ENCODE peak calls at places on chromosome 12, in ten cellular contexts. C, H, N, K, G, I, O, F, D and B are unnamed samples.

GRCh38 chr12:89418228-89418910 is 66.1 kb upstream of the DUSP6 start:
- DNase-seq in I (no peak), D (peak; percentile 16), C (no peak), G (no peak), H (no peak), N (peak; percentile 18), F (peak; percentile 27), O (peak; percentile 11), K (no peak), B (no peak)

GRCh38 chr12:28539691-28540323 is 349.6 kb downstream of the CCDC91 start:
- DNase-seq in F (no peak), K (no peak), I (no peak), O (no peak), N (no peak), D (no peak), G (no peak), H (no peak), C (no peak), B (no peak)

GRCh38 chr12:4271433-4272013 is 2.0 kb upstream of the CCND2 start:
- DNase-seq in G (no peak), K (no peak), I (no peak), D (no peak), C (no peak), N (no peak), H (no peak), F (peak; percentile 71), O (no peak), B (no peak)

GRCh38 chr12:12094481-12094880 is 23.7 kb downstream of the BCL2L14 start:
- DNase-seq in D (no peak), G (no peak), H (no peak), C (no peak), I (no peak), F (no peak), O (no peak), N (no peak), K (no peak), B (no peak)

GRCh38 chr12:116881325-116881866 is at the start of gene HRK:
- DNase-seq in C (no peak), K (no peak), H (no peak), N (peak; percentile 10), F (no peak), I (no peak), G (no peak), D (no peak), O (no peak), B (no peak)

GRCh38 chr12:64496839-64497400 is 45.0 kb downstream of the TBK1 start:
- DNase-seq in O (no peak), D (no peak), F (no peak), I (no peak), G (no peak), C (no peak), N (no peak), K (no peak), H (no peak), B (no peak)

GRCh38 chr12:88903333-88903732 is 323.1 kb upstream of the KITLG start:
- DNase-seq in N (no peak), C (no peak), H (no peak), O (no peak), F (no peak), G (no peak), D (no peak), I (no peak), K (no peak), B (no peak)

GRCh38 chr12:54138219-54138618 is 50.6 kb downstream of the SMUG1 start:
- DNase-seq in K (no peak), H (no peak), D (no peak), N (no peak), G (no peak), C (no peak), I (no peak), O (no peak), F (no peak), B (no peak)

GRCh38 chr12:77923882-77924281 is 93.2 kb downstream of the NAV3 start:
- DNase-seq in D (no peak), F (no peak), N (no peak), H (no peak), G (no peak), K (no peak), C (no peak), I (no peak), O (no peak), B (no peak)

GRCh38 chr12:63937381-63938168 is 93.1 kb downstream of the SRGAP1 start:
- DNase-seq in K (no peak), F (no peak), G (no peak), D (no peak), N (no peak), H (no peak), O (no peak), I (no peak), C (no peak), B (no peak)

GRCh38 chr12:104662203-104662602 is 205.5 kb downstream of the CHST11 start:
- DNase-seq in I (no peak), D (no peak), G (no peak), N (no peak), O (no peak), H (no peak), F (no peak), K (no peak), C (no peak), B (no peak)

DNA sequence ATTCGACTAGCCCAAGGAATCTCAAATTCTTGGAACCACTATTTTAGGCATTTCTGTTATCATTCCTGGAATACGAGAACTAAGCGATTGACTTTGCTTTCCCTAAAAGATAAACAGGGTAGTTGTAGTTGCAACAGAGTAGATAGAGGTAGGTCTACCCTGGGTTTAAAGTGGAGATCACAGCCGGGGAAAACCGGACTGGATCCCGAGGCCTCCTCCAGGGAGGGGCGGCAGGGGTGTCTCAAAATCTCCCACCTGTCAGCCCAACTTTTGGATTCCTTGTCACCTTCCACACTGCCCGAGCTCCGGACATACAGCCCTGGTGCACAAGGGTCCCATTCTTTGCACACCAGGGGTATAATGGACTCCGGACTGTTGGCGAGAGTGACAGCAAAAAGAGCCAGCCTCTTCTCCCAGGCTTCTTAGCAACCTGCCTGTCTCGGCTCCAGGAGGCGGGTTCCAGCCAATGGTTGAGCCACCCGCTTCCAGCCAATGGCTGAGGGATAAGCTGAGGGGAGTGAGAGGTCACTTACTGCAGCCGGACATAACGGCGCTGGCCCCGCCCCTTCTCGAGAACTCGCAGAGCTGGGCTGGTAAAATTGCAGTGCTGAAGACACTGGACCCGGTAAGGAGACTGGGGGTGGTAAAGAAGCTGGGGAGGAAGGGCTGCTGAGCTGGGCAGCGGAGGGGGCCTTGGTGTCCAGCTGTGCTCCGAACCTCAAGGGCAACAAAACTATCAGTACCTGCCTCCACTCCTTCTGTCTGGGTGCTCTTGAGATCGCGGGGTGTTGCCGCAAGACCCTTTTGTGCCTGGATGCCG is at the start of gene SUOX:
- DNase-seq in K (peak; percentile 97), F (peak; percentile 99), C (peak; percentile 93), N (peak; percentile 97), H (peak; percentile 95), I (peak; percentile 96), D (peak; percentile 96), G (peak; percentile 99), O (peak; percentile 24), B (peak; percentile 98)
- TF ChIP-seq POLR2A in K (no peak), F (peak; percentile 44), C (peak; percentile 55), N (peak; percentile 64), H (peak; percentile 6), I (peak; percentile 56), D (no peak), G (peak; percentile 66), O (peak; percentile 13), B (peak; percentile 23)

GRCh38 chr12:50021071-50021470 is 4.2 kb downstream of the RACGAP1 start:
- DNase-seq in O (no peak), D (no peak), H (no peak), G (no peak), I (no peak), C (no peak), N (no peak), F (no peak), K (no peak), B (no peak)
- TF ChIP-seq POLR2A in O (no peak), D (no peak), H (no peak), G (no peak), I (no peak), C (no peak), N (no peak), F (no peak), K (no peak), B (no peak)

DNA sequence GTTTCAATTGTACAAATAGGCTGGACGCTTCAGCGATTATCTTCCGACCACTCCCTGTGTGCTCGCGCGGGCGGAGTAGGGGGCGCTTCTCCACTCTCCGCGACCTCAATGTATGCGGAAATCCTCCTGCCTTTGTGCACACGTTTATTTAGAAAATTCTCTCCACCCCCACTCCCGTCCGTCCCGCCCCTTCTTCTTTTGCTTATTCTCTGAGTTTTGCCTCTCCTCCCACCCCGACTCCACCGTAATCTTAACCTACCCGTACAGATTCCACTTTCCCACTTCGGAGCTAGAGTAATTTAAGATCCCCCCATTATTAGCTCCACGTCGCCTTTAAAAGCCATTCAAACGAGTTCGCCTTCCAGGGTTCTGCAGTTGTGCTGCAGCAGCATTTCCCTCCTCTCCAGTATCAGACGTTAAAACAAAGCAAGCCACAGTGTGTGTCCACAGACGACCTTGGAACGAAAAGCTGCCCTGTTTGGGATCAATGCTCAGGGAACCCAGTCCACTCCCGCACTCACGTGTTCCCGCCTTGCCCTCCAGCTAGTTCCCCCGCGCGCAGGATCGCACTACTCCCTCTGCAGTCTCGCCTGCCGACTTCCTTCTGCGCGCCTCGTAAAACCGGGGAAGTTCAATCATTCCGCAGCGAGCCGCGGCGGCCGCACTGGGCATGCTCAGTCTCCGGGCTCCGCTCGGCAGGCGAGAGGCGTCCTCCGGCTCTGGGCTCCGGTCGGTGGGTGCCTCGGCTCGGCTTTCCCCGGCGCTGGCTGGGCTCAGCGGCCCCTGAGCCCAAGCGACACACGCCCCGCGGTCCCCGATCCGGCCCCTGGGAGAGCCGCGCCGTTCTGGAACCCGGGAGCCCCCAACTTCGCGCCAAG is at the start of gene ANO6:
- DNase-seq in I (peak; percentile 84), F (peak; percentile 94), C (peak; percentile 78), K (peak; percentile 89), H (peak; percentile 70), D (peak; percentile 86), O (peak; percentile 95), N (peak; percentile 91), G (peak; percentile 96), B (peak; percentile 63)
- TF ChIP-seq POLR2A in I (peak; percentile 86), F (peak; percentile 84), C (peak; percentile 64), K (no peak), H (peak; percentile 20), D (no peak), O (peak; percentile 88), N (peak; percentile 76), G (peak; percentile 86), B (peak; percentile 88)

GRCh38 chr12:122527478-122527944 is 462 bp downstream of the KNTC1 start:
- DNase-seq in O (peak; percentile 86), C (no peak), F (no peak), H (no peak), D (no peak), N (no peak), K (no peak), G (no peak), I (no peak), B (no peak)
- TF ChIP-seq POLR2A in O (no peak), C (no peak), F (no peak), H (no peak), D (no peak), N (no peak), K (no peak), G (no peak), I (no peak), B (peak; percentile 16)